ENCODE peak calls at places on chromosomes 7 and 10, in five cellular contexts. One of them, this sample, is unnamed.

GRCh38 chr10:52312999-52313349 is 1.1 kb upstream of the DKK1 start:
- DNase-seq in hippocampal formation: no peak
- DNase-seq in cardiac muscle cell: no peak
- DNase-seq in RCC 7860: no peak
- DNase-seq in NT2/D1: no peak
- DNase-seq in this sample: no peak

GRCh38 chr7:4006687-4007086 is 675.4 kb upstream of the FOXK1 start:
- DNase-seq in hippocampal formation: no peak
- DNase-seq in cardiac muscle cell: no peak
- DNase-seq in RCC 7860: no peak
- DNase-seq in NT2/D1: no peak
- DNase-seq in this sample: no peak

GRCh38 chr7:40598915-40599314 is 464.1 kb downstream of the SUGCT start:
- DNase-seq in hippocampal formation: no peak
- DNase-seq in cardiac muscle cell: no peak
- DNase-seq in RCC 7860: no peak
- DNase-seq in NT2/D1: no peak
- DNase-seq in this sample: no peak

GRCh38 chr7:79787623-79788022 is 334.2 kb upstream of the MAGI2 start:
- DNase-seq in hippocampal formation: no peak
- DNase-seq in cardiac muscle cell: no peak
- DNase-seq in RCC 7860: no peak
- DNase-seq in NT2/D1: no peak
- DNase-seq in this sample: no peak

GRCh38 chr7:638256-639011 is 88.1 kb upstream of the DNAAF5 start:
- DNase-seq in hippocampal formation: no peak
- DNase-seq in cardiac muscle cell: no peak
- DNase-seq in RCC 7860: no peak
- DNase-seq in NT2/D1: no peak
- DNase-seq in this sample: no peak

GRCh38 chr7:115980175-115980574 is 50.4 kb downstream of the TFEC start:
- DNase-seq in hippocampal formation: no peak
- DNase-seq in cardiac muscle cell: no peak
- DNase-seq in RCC 7860: no peak
- DNase-seq in NT2/D1: no peak
- DNase-seq in this sample: no peak

GRCh38 chr7:22979251-22979650 is 34.7 kb downstream of the HYCC1 start:
- DNase-seq in hippocampal formation: no peak
- DNase-seq in cardiac muscle cell: no peak
- DNase-seq in RCC 7860: no peak
- DNase-seq in NT2/D1: no peak
- DNase-seq in this sample: no peak

GRCh38 chr10:116694253-116694926 is 48.0 kb downstream of the HSPA12A start:
- DNase-seq in hippocampal formation: no peak
- DNase-seq in cardiac muscle cell: peak; percentile 70
- DNase-seq in RCC 7860: no peak
- DNase-seq in NT2/D1: peak; percentile 28
- DNase-seq in this sample: no peak

GRCh38 chr7:99793443-99793842 is 9.5 kb upstream of the CYP3A4 start:
- DNase-seq in hippocampal formation: no peak
- DNase-seq in cardiac muscle cell: no peak
- DNase-seq in RCC 7860: no peak
- DNase-seq in NT2/D1: no peak
- DNase-seq in this sample: no peak

GRCh38 chr10:677038-677437 is 12.4 kb downstream of the DIP2C start:
- DNase-seq in hippocampal formation: no peak
- DNase-seq in cardiac muscle cell: no peak
- DNase-seq in RCC 7860: no peak
- DNase-seq in NT2/D1: no peak
- DNase-seq in this sample: no peak

GRCh38 chr10:35606423-35606822 is 1.3 kb downstream of the GJD4 start:
- DNase-seq in hippocampal formation: no peak
- DNase-seq in cardiac muscle cell: no peak
- DNase-seq in RCC 7860: no peak
- DNase-seq in NT2/D1: no peak
- DNase-seq in this sample: no peak

GRCh38 chr10:58299580-58299979 is 30.6 kb downstream of the CISD1 start:
- DNase-seq in hippocampal formation: peak; percentile 30
- DNase-seq in cardiac muscle cell: peak; percentile 72
- DNase-seq in RCC 7860: peak; percentile 33
- DNase-seq in NT2/D1: peak; percentile 28
- DNase-seq in this sample: peak; percentile 77

GRCh38 chr7:130943336-130943901 is 209.4 kb upstream of the KLF14 start:
- DNase-seq in hippocampal formation: no peak
- DNase-seq in cardiac muscle cell: no peak
- DNase-seq in RCC 7860: peak; percentile 37
- DNase-seq in NT2/D1: no peak
- DNase-seq in this sample: no peak

GRCh38 chr7:42180806-42181205 is 56.2 kb downstream of the GLI3 start:
- DNase-seq in hippocampal formation: no peak
- DNase-seq in cardiac muscle cell: no peak
- DNase-seq in RCC 7860: no peak
- DNase-seq in NT2/D1: no peak
- DNase-seq in this sample: no peak

GRCh38 chr7:38129162-38129561 is 48.9 kb upstream of the STARD3NL start:
- DNase-seq in hippocampal formation: no peak
- DNase-seq in cardiac muscle cell: no peak
- DNase-seq in RCC 7860: no peak
- DNase-seq in NT2/D1: no peak
- DNase-seq in this sample: no peak

GRCh38 chr7:90474284-90475210 is 5.1 kb downstream of the PTTG1IP2 start:
- DNase-seq in hippocampal formation: no peak
- DNase-seq in cardiac muscle cell: no peak
- DNase-seq in RCC 7860: peak; percentile 92
- DNase-seq in NT2/D1: no peak
- DNase-seq in this sample: no peak

GRCh38 chr10:71985542-71986250 is 21.5 kb downstream of the CHST3 start:
- DNase-seq in hippocampal formation: no peak
- DNase-seq in cardiac muscle cell: no peak
- DNase-seq in RCC 7860: no peak
- DNase-seq in NT2/D1: no peak
- DNase-seq in this sample: no peak

GRCh38 chr10:101054351-101054750 is 7.4 kb upstream of the KAZALD1 start:
- DNase-seq in hippocampal formation: no peak
- DNase-seq in cardiac muscle cell: no peak
- DNase-seq in RCC 7860: no peak
- DNase-seq in NT2/D1: no peak
- DNase-seq in this sample: no peak

GRCh38 chr10:125984346-125984745 is 88.0 kb downstream of the FANK1 start:
- DNase-seq in hippocampal formation: no peak
- DNase-seq in cardiac muscle cell: no peak
- DNase-seq in RCC 7860: no peak
- DNase-seq in NT2/D1: no peak
- DNase-seq in this sample: no peak

GRCh38 chr10:130862122-130862521 is 449.4 kb downstream of the TCERG1L start:
- DNase-seq in hippocampal formation: no peak
- DNase-seq in cardiac muscle cell: no peak
- DNase-seq in RCC 7860: no peak
- DNase-seq in NT2/D1: no peak
- DNase-seq in this sample: no peak